ENCODE peak calls at places on chromosomes 16 and 17, in five cellular contexts. H, B, Q, V and C are unnamed samples.

GRCh38 chr17:31418773-31419350 is 27.4 kb downstream of the RAB11FIP4 start:
- DNase-seq in B (no peak), H (no peak), V (no peak), Q (no peak), C (no peak)

GRCh38 chr16:79899316-79900110 is 299.0 kb upstream of the MAF start:
- DNase-seq in B (no peak), V (no peak), H (no peak), Q (no peak), C (no peak)

GRCh38 chr16:11909653-11910551 is 5.9 kb downstream of the GSPT1 start:
- DNase-seq in H (peak), B (no peak), Q (no peak), V (no peak), C (no peak)

GRCh38 chr17:49456172-49456965 is 38.7 kb upstream of the NGFR start:
- DNase-seq in Q (no peak), V (no peak), B (no peak), H (peak), C (no peak)

GRCh38 chr16:57707331-57707730 is 12.7 kb downstream of the DRC7 start:
- DNase-seq in V (no peak), H (no peak), Q (no peak), B (no peak), C (no peak)

GRCh38 chr17:9116861-9117568 is 95.7 kb downstream of the NTN1 start:
- DNase-seq in V (no peak), H (no peak), B (no peak), Q (no peak), C (no peak)

GRCh38 chr16:57245472-57246113 is 534 bp downstream of the ARL2BP start:
- DNase-seq in V (peak), B (no peak), H (no peak), Q (no peak), C (peak)

GRCh38 chr17:65064452-65065019 is 8.0 kb upstream of the GNA13 start:
- DNase-seq in V (peak), B (peak), H (peak), Q (no peak), C (peak)

GRCh38 chr16:56370185-56370584 is 55.2 kb downstream of the AMFR start:
- DNase-seq in Q (no peak), V (no peak), H (no peak), B (no peak), C (no peak)

GRCh38 chr17:40319651-40320550 is 10.9 kb downstream of the RARA start:
- DNase-seq in H (no peak), B (no peak), V (no peak), Q (no peak), C (no peak)

GRCh38 chr17:42578282-42578869 is 847 bp upstream of the PSMC3IP start:
- DNase-seq in Q (peak), V (peak), B (peak), H (peak), C (peak)

GRCh38 chr17:75487351-75488070 is 27.8 kb downstream of the CASKIN2 start:
- DNase-seq in Q (no peak), B (no peak), V (peak), H (no peak), C (no peak)

GRCh38 chr17:2346475-2346874 is 9.2 kb downstream of the SGSM2 start:
- DNase-seq in Q (no peak), B (no peak), H (no peak), V (no peak), C (no peak)

GRCh38 chr16:68658258-68658973 is 13.3 kb downstream of the CDH3 start:
- DNase-seq in H (peak), V (no peak), B (no peak), Q (no peak), C (peak)

GRCh38 chr16:50960517-50961202 is 190.4 kb downstream of the SALL1 start:
- DNase-seq in Q (no peak), B (no peak), V (no peak), H (no peak), C (no peak)

GRCh38 chr16:16027728-16028310 is 78.4 kb downstream of the ABCC1 start:
- DNase-seq in V (no peak), Q (no peak), H (no peak), B (no peak), C (no peak)

GRCh38 chr16:2898831-2899563 is 12.7 kb upstream of the FLYWCH1 start:
- DNase-seq in B (peak), Q (no peak), V (no peak), H (no peak), C (no peak)

GRCh38 chr17:74541176-74542111 is 4.5 kb downstream of the CD300C start:
- DNase-seq in B (no peak), Q (no peak), H (no peak), V (no peak), C (no peak)

GRCh38 chr17:38507436-38507835 is 79.2 kb downstream of the ARHGAP23 start:
- DNase-seq in B (no peak), V (no peak), Q (no peak), H (no peak), C (no peak)

GRCh38 chr16:50304467-50305440 is 38.4 kb downstream of the ADCY7 start:
- DNase-seq in V (no peak), Q (no peak), B (no peak), H (no peak), C (no peak)

GRCh38 chr16:87359121-87359520 is 24.5 kb downstream of the FBXO31 start:
- DNase-seq in H (no peak), V (no peak), Q (no peak), B (no peak), C (no peak)

GRCh38 chr16:8936421-8936820 is 27.3 kb downstream of the USP7 start:
- DNase-seq in Q (peak), V (peak), H (peak), B (peak), C (peak)

GRCh38 chr16:57423152-57423551 is 18.6 kb downstream of the CCL17 start:
- DNase-seq in H (no peak), V (no peak), Q (no peak), B (no peak), C (no peak)

GRCh38 chr17:30091771-30092170 is 24.8 kb upstream of the NSRP1 start:
- DNase-seq in Q (no peak), B (no peak), V (no peak), H (peak), C (peak)

GRCh38 chr17:81365601-81366585 is 29.4 kb upstream of the BAHCC1 start:
- DNase-seq in Q (no peak), H (peak), B (peak), V (peak), C (no peak)

GRCh38 chr16:73248316-73248715 is 200.4 kb upstream of the ZFHX3 start:
- DNase-seq in V (no peak), Q (no peak), H (no peak), B (no peak), C (no peak)

GRCh38 chr16:71631776-71632175 is 5.8 kb downstream of the MARVELD3 start:
- DNase-seq in V (no peak), H (no peak), B (no peak), Q (no peak), C (no peak)

GRCh38 chr16:51337662-51338061 is 186.6 kb upstream of the SALL1 start:
- DNase-seq in Q (no peak), B (peak), H (no peak), V (no peak), C (no peak)

GRCh38 chr17:6639651-6640535 is 618 bp downstream of the KIAA0753 start:
- DNase-seq in H (peak), B (no peak), Q (no peak), V (no peak), C (no peak)

GRCh38 chr16:49487746-49488145 is 114.1 kb downstream of the C16orf78 start:
- DNase-seq in V (no peak), Q (no peak), B (no peak), H (no peak), C (no peak)

GRCh38 chr16:90047714-90048346 is 28.6 kb upstream of the DBNDD1 start:
- DNase-seq in H (no peak), B (no peak), V (peak), Q (no peak), C (no peak)

GRCh38 chr16:90048737-90049330 is 28.3 kb downstream of the PRDM7 start:
- DNase-seq in Q (no peak), H (no peak), B (no peak), V (no peak), C (no peak)

GRCh38 chr16:90048347-90048722 is 28.8 kb downstream of the PRDM7 start:
- DNase-seq in B (no peak), Q (no peak), H (no peak), V (no peak), C (no peak)

GRCh38 chr16:90046122-90046970 is 27.1 kb upstream of the DBNDD1 start:
- DNase-seq in H (no peak), Q (peak), B (no peak), V (no peak), C (no peak)

DNA sequence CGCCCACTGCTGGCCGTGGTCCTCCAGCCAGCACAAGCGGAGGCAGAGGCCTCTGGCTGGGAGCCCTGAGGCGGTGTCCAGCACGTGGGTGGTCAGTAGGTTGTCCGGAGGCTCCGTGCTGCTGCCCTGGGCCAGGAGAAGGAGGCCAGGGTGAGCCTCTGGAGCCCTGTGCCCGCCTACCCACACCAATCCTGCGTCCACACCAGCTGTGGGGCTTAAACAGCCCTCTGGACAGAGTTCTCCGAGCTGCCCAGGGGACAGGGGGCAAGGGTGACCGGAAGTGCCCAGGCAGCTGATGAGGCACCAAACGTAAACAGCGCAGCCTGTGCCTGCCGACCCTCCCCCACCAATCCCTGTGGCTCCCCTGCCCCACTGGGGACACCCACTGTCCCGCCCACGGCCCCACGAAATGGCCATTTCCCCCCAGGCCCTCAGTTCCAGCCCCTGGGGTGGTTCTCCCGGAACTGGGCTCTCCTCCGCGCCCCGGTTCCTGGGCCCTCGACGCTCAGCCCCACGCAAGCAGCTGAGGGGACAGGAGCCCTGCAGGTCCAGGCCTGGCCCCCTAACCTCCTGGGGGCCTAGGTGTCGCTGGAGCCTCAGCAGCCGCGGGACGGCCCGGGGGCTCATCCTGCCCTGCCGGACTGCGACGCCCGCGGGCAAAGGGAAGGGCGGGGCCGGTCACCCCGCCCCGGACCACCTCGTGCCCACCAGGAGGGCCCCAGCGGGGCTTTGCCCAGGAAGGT is 27.9 kb upstream of the DBNDD1 start:
- DNase-seq in B (peak), Q (no peak), V (peak), H (peak), C (no peak)
- TF ChIP-seq MAFK in B (no peak), Q (no peak), V (no peak), H (no peak), C (no peak)

GRCh38 chr17:45759761-45760160 is 24.4 kb upstream of the CRHR1 start:
- DNase-seq in B (no peak), Q (no peak), H (no peak), V (peak), C (peak)
- TF ChIP-seq MAFK in B (no peak), Q (no peak), H (no peak), V (no peak), C (no peak)

DNA sequence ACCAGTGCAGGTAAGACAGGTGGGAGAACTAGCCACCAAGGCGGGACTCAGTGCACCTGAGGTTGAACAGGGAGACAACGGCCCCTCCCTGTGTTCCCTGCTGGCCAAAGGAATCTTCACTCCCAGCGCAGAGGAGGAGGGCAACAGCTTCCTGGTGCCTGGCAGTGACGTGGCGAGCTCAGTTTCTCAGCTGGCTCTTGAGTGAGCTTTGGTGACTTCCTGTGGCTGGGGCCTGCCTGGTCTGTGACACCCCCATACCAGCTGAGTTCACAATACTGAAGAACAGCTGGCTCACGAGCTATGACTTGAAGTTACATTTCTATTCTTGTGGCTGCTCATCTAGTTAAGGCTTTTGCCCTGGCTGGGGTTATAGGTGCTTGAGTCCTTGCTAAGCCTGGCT is 26.1 kb downstream of the WNT9B start:
- DNase-seq in B (no peak), H (no peak), V (no peak), Q (no peak), C (no peak)
- TF ChIP-seq MAFK in B (no peak), H (no peak), V (no peak), Q (no peak), C (no peak)

DNA sequence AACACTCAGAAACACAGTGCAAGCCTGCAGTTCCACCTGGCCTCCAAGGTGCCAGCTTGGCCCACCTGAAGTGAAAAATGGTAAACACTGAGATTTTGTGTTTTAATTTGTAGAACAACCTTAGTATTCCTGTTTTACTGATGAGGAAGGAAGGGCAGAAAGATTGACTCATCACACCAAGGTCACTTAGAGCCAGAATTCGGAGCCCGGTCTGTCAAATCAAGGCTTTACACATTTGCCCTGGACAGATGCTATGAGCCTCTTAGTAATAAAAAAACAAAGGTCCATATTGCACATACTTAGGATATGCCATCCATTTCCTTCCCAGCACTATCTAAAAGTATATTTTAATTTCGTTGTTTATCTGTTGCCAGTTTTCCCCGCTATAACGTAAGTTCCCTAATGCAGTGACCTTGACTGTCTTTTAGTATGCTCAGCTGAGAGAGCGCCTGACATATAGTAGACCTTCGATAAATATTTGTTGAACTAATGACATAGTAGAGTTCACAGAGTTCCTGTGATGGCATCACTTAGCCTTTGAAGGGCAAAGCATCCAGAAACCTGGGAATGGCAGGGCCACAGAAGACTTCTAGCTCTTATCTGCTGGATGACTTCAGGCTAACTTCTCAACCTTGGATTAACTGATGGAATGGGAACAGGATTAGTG is 7.2 kb upstream of the TBKBP1 start:
- DNase-seq in V (no peak), H (peak), Q (no peak), B (peak), C (no peak)
- TF ChIP-seq MAFK in V (no peak), H (no peak), Q (no peak), B (no peak), C (no peak)

GRCh38 chr17:181213-182163 is at the start of gene DOC2B:
- DNase-seq in H (peak), B (no peak), Q (no peak), V (no peak), C (no peak)
- TF ChIP-seq MAFK in H (no peak), B (no peak), Q (no peak), V (no peak), C (no peak)